ENCODE peak calls at places on chromosomes 5 and 9, in six cellular contexts. E, X, L, C, Q and F are unnamed samples.

GRCh38 chr9:118595719-118596305 is 773.4 kb downstream of the BRINP1 start:
- DNase-seq in E (peak; percentile 0), X (no peak), L (peak; percentile 78), C (peak; percentile 31), Q (peak; percentile 40), F (peak; percentile 43)

GRCh38 chr5:56088967-56089829 is 94.4 kb upstream of the IL6ST start:
- DNase-seq in E (no peak), X (no peak), L (peak; percentile 61), C (peak; percentile 95), Q (no peak), F (no peak)

GRCh38 chr9:4507731-4508130 is 17.5 kb downstream of the SLC1A1 start:
- DNase-seq in E (no peak), X (no peak), L (no peak), C (no peak), Q (no peak), F (no peak)

GRCh38 chr9:19618816-19619215 is 170.0 kb downstream of the SLC24A2 start:
- DNase-seq in E (no peak), X (no peak), L (no peak), C (no peak), Q (no peak), F (no peak)

GRCh38 chr9:18010492-18010891 is 431.6 kb downstream of the SH3GL2 start:
- DNase-seq in E (no peak), X (no peak), L (no peak), C (no peak), Q (no peak), F (no peak)

GRCh38 chr5:158701406-158702177 is 398.1 kb downstream of the EBF1 start:
- DNase-seq in E (no peak), X (no peak), L (peak; percentile 79), C (peak; percentile 80), Q (peak; percentile 23), F (no peak)

GRCh38 chr9:112752334-112753110 is 2.0 kb downstream of the SNX30 start:
- DNase-seq in E (no peak), X (no peak), L (no peak), C (peak; percentile 53), Q (peak; percentile 38), F (no peak)

GRCh38 chr5:87899109-87900100 is 369.2 kb downstream of the TMEM161B start:
- DNase-seq in E (no peak), X (no peak), L (peak; percentile 2), C (no peak), Q (no peak), F (no peak)

GRCh38 chr5:112548246-112548982 is 129.3 kb upstream of the EPB41L4A start:
- DNase-seq in E (peak; percentile 38), X (no peak), L (peak; percentile 71), C (peak; percentile 92), Q (peak; percentile 78), F (no peak)

GRCh38 chr5:97065475-97065874 is 76.9 kb downstream of the LIX1 start:
- DNase-seq in E (peak; percentile 8), X (no peak), L (no peak), C (no peak), Q (no peak), F (no peak)

GRCh38 chr5:138844812-138845513 is 30.2 kb downstream of the LRRTM2 start:
- DNase-seq in E (no peak), X (no peak), L (peak; percentile 88), C (peak; percentile 90), Q (peak; percentile 46), F (no peak)

GRCh38 chr5:55691265-55692105 is 20.6 kb downstream of the SLC38A9 start:
- DNase-seq in E (no peak), X (no peak), L (peak; percentile 68), C (peak; percentile 80), Q (no peak), F (no peak)

GRCh38 chr5:1545798-1546355 is 22.1 kb upstream of the LPCAT1 start:
- DNase-seq in E (peak; percentile 47), X (no peak), L (peak; percentile 19), C (no peak), Q (no peak), F (no peak)

GRCh38 chr5:26470439-26470838 is 567.9 kb downstream of the CDH9 start:
- DNase-seq in E (no peak), X (no peak), L (no peak), C (no peak), Q (no peak), F (no peak)

GRCh38 chr5:141883184-141883947 is 5.2 kb upstream of the PCDH1 start:
- DNase-seq in E (peak; percentile 66), X (no peak), L (peak; percentile 33), C (peak; percentile 32), Q (no peak), F (no peak)

GRCh38 chr5:16934669-16935068 is 1.4 kb downstream of the MYO10 start:
- DNase-seq in E (no peak), X (no peak), L (peak; percentile 51), C (peak; percentile 58), Q (no peak), F (no peak)

GRCh38 chr9:87882627-87883026 is at the start of gene SPATA31E1:
- DNase-seq in E (no peak), X (no peak), L (peak; percentile 5), C (no peak), Q (no peak), F (peak; percentile 77)

GRCh38 chr5:24363789-24364534 is 280.8 kb downstream of the CDH10 start:
- DNase-seq in E (no peak), X (no peak), L (no peak), C (no peak), Q (no peak), F (no peak)

GRCh38 chr9:121246821-121247511 is 21.0 kb upstream of the GSN start:
- DNase-seq in E (no peak), X (no peak), L (peak; percentile 96), C (peak; percentile 89), Q (no peak), F (no peak)

GRCh38 chr9:108439967-108440366 is 415.8 kb downstream of the ACTL7B start:
- DNase-seq in E (no peak), X (no peak), L (peak; percentile 83), C (peak; percentile 86), Q (no peak), F (no peak)

GRCh38 chr9:134484479-134484878 is 157.1 kb upstream of the COL5A1 start:
- DNase-seq in E (no peak), X (no peak), L (no peak), C (no peak), Q (no peak), F (no peak)

GRCh38 chr5:146745937-146746577 is 132.5 kb downstream of the PPP2R2B start:
- DNase-seq in E (no peak), X (no peak), L (no peak), C (no peak), Q (no peak), F (no peak)

GRCh38 chr9:95666785-95667155 is 150.0 kb upstream of the PTCH1 start:
- DNase-seq in E (no peak), X (no peak), L (no peak), C (no peak), Q (no peak), F (no peak)

GRCh38 chr5:147734839-147735238 is 47.7 kb downstream of the JAKMIP2 start:
- DNase-seq in E (no peak), X (no peak), L (no peak), C (no peak), Q (no peak), F (no peak)

GRCh38 chr9:109253637-109254284 is 67.1 kb downstream of the EPB41L4B start:
- DNase-seq in E (no peak), X (no peak), L (peak; percentile 88), C (peak; percentile 71), Q (no peak), F (no peak)

GRCh38 chr5:171715551-171715950 is 70.1 kb upstream of the SMIM23 start:
- DNase-seq in E (no peak), X (no peak), L (no peak), C (no peak), Q (no peak), F (no peak)

GRCh38 chr5:170681013-170681433 is 102.5 kb upstream of the GABRP start:
- DNase-seq in E (peak; percentile 79), X (no peak), L (peak; percentile 33), C (peak; percentile 5), Q (peak; percentile 5), F (peak; percentile 31)

GRCh38 chr5:94268226-94268625 is 350.2 kb downstream of the KIAA0825 start:
- DNase-seq in E (no peak), X (no peak), L (no peak), C (no peak), Q (no peak), F (no peak)

GRCh38 chr5:180808461-180809000 is 5.9 kb upstream of the MGAT1 start:
- DNase-seq in E (no peak), X (no peak), L (no peak), C (no peak), Q (no peak), F (no peak)

GRCh38 chr9:92706218-92706940 is 36.4 kb upstream of the IPPK start:
- DNase-seq in E (peak; percentile 27), X (no peak), L (peak; percentile 43), C (no peak), Q (no peak), F (no peak)

GRCh38 chr5:110086658-110087388 is 397.1 kb downstream of the MAN2A1 start:
- DNase-seq in E (no peak), X (no peak), L (peak; percentile 90), C (peak; percentile 20), Q (peak; percentile 77), F (no peak)

GRCh38 chr9:97696823-97697601 is at the start of gene XPA:
- DNase-seq in E (peak; percentile 95), X (peak; percentile 95), L (peak; percentile 95), C (peak; percentile 91), Q (peak; percentile 66), F (peak; percentile 100)

GRCh38 chr5:128649183-128649582 is 111.1 kb upstream of the FBN2 start:
- DNase-seq in E (no peak), X (no peak), L (peak; percentile 83), C (peak; percentile 75), Q (no peak), F (no peak)

GRCh38 chr9:16337322-16338029 is 533.0 kb downstream of the BNC2 start:
- DNase-seq in E (peak; percentile 62), X (no peak), L (peak; percentile 99), C (peak; percentile 92), Q (peak; percentile 95), F (no peak)

GRCh38 chr9:136409557-136410455 is 608 bp downstream of the ENTR1 start:
- DNase-seq in E (peak; percentile 17), X (peak; percentile 47), L (peak; percentile 42), C (peak; percentile 31), Q (peak; percentile 35), F (no peak)

GRCh38 chr5:81854485-81854884 is 103.6 kb upstream of the SSBP2 start:
- DNase-seq in E (no peak), X (no peak), L (peak; percentile 10), C (no peak), Q (no peak), F (no peak)
- TF ChIP-seq CTCF in E (peak; percentile 19), X (no peak), L (peak; percentile 9), C (peak; percentile 36), Q (peak; percentile 33), F (peak; percentile 37)

GRCh38 chr5:15472116-15472515 is 27.9 kb upstream of the FBXL7 start:
- DNase-seq in E (no peak), X (no peak), L (no peak), C (no peak), Q (no peak), F (no peak)
- TF ChIP-seq CTCF in E (no peak), X (no peak), L (no peak), C (no peak), Q (peak; percentile 26), F (no peak)

GRCh38 chr5:21681906-21682305 is 1171.2 kb downstream of the CDH12 start:
- DNase-seq in E (no peak), X (no peak), L (no peak), C (no peak), Q (no peak), F (no peak)
- TF ChIP-seq CTCF in E (no peak), X (no peak), L (no peak), C (no peak), Q (no peak), F (no peak)

GRCh38 chr9:71003346-71003745 is 118.1 kb downstream of the TRPM3 start:
- DNase-seq in E (no peak), X (no peak), L (no peak), C (no peak), Q (no peak), F (no peak)
- TF ChIP-seq CTCF in E (no peak), X (no peak), L (no peak), C (no peak), Q (no peak), F (no peak)